ENCODE peak calls at places on chromosome 15, in five cellular contexts. One of them, this sample, is unnamed.

GRCh38 chr15:83061680-83062079 is 5.4 kb downstream of the BTBD1 start:
- DNase-seq in body of pancreas: no peak
- DNase-seq in psoas muscle: no peak
- DNase-seq in cardiac muscle cell: no peak
- DNase-seq in HCT116: no peak
- DNase-seq in this sample: no peak

GRCh38 chr15:33083232-33084006 is 111.1 kb downstream of the FMN1 start:
- DNase-seq in HCT116: peak; percentile 39
- DNase-seq in cardiac muscle cell: no peak
- DNase-seq in psoas muscle: no peak
- DNase-seq in body of pancreas: no peak
- DNase-seq in this sample: no peak

GRCh38 chr15:96207377-96208006 is 123.0 kb upstream of the NR2F2 start:
- DNase-seq in psoas muscle: no peak
- DNase-seq in body of pancreas: no peak
- DNase-seq in HCT116: no peak
- DNase-seq in cardiac muscle cell: no peak
- DNase-seq in this sample: no peak

GRCh38 chr15:67051088-67051659 is 14.2 kb upstream of the SMAD3 start:
- DNase-seq in HCT116: no peak
- DNase-seq in psoas muscle: no peak
- DNase-seq in body of pancreas: peak; percentile 39
- DNase-seq in cardiac muscle cell: no peak
- DNase-seq in this sample: no peak

GRCh38 chr15:69898243-69898642 is 199.5 kb downstream of the TLE3 start:
- DNase-seq in HCT116: no peak
- DNase-seq in body of pancreas: no peak
- DNase-seq in psoas muscle: no peak
- DNase-seq in cardiac muscle cell: no peak
- DNase-seq in this sample: no peak

GRCh38 chr15:83764201-83764839 is 110.4 kb downstream of the ADAMTSL3 start:
- DNase-seq in body of pancreas: no peak
- DNase-seq in HCT116: no peak
- DNase-seq in cardiac muscle cell: no peak
- DNase-seq in psoas muscle: no peak
- DNase-seq in this sample: no peak

GRCh38 chr15:90561344-90562244 is 31.9 kb downstream of the CRTC3 start:
- DNase-seq in psoas muscle: no peak
- DNase-seq in body of pancreas: no peak
- DNase-seq in HCT116: no peak
- DNase-seq in cardiac muscle cell: peak; percentile 67
- DNase-seq in this sample: no peak

GRCh38 chr15:45714501-45715488 is 80.0 kb downstream of the SQOR start:
- DNase-seq in psoas muscle: peak; percentile 52
- DNase-seq in HCT116: peak; percentile 35
- DNase-seq in cardiac muscle cell: peak; percentile 87
- DNase-seq in body of pancreas: peak; percentile 59
- DNase-seq in this sample: peak; percentile 44

GRCh38 chr15:63985221-63986184 is 60.8 kb downstream of the DAPK2 start:
- DNase-seq in cardiac muscle cell: no peak
- DNase-seq in body of pancreas: peak; percentile 83
- DNase-seq in HCT116: no peak
- DNase-seq in psoas muscle: peak; percentile 67
- DNase-seq in this sample: peak; percentile 43

GRCh38 chr15:80199366-80199765 is 46.6 kb downstream of the FAH start:
- DNase-seq in HCT116: no peak
- DNase-seq in body of pancreas: no peak
- DNase-seq in cardiac muscle cell: no peak
- DNase-seq in psoas muscle: no peak
- DNase-seq in this sample: no peak

GRCh38 chr15:79373068-79373467 is 59.1 kb upstream of the MINAR1 start:
- DNase-seq in body of pancreas: no peak
- DNase-seq in psoas muscle: no peak
- DNase-seq in HCT116: no peak
- DNase-seq in cardiac muscle cell: no peak
- DNase-seq in this sample: no peak

GRCh38 chr15:25092661-25093060 is 137.9 kb downstream of the SNRPN start:
- DNase-seq in HCT116: no peak
- DNase-seq in psoas muscle: no peak
- DNase-seq in body of pancreas: no peak
- DNase-seq in cardiac muscle cell: no peak
- DNase-seq in this sample: no peak

GRCh38 chr15:63441266-63441665 is 59.6 kb upstream of the CA12 start:
- DNase-seq in body of pancreas: no peak
- DNase-seq in psoas muscle: no peak
- DNase-seq in cardiac muscle cell: no peak
- DNase-seq in HCT116: no peak
- DNase-seq in this sample: no peak

GRCh38 chr15:66673410-66674322 is 28.4 kb upstream of the SMAD6 start:
- DNase-seq in cardiac muscle cell: peak; percentile 77
- DNase-seq in HCT116: peak; percentile 60
- DNase-seq in body of pancreas: peak; percentile 27
- DNase-seq in psoas muscle: peak; percentile 34
- DNase-seq in this sample: peak; percentile 34

GRCh38 chr15:95988574-95988887 is 342.0 kb upstream of the NR2F2 start:
- DNase-seq in HCT116: no peak
- DNase-seq in psoas muscle: no peak
- DNase-seq in cardiac muscle cell: peak; percentile 55
- DNase-seq in body of pancreas: no peak
- DNase-seq in this sample: peak; percentile 12

GRCh38 chr15:65723786-65724354 is 68.2 kb downstream of the DENND4A start:
- DNase-seq in HCT116: no peak
- DNase-seq in cardiac muscle cell: no peak
- DNase-seq in psoas muscle: no peak
- DNase-seq in body of pancreas: no peak
- DNase-seq in this sample: no peak

GRCh38 chr15:27743078-27743477 is 356.0 kb downstream of the OCA2 start:
- DNase-seq in HCT116: no peak
- DNase-seq in body of pancreas: no peak
- DNase-seq in psoas muscle: no peak
- DNase-seq in cardiac muscle cell: no peak
- DNase-seq in this sample: no peak

GRCh38 chr15:32908921-32909320 is 191.1 kb downstream of the GREM1 start:
- DNase-seq in psoas muscle: no peak
- DNase-seq in HCT116: no peak
- DNase-seq in body of pancreas: no peak
- DNase-seq in cardiac muscle cell: peak; percentile 84
- DNase-seq in this sample: no peak

GRCh38 chr15:62346168-62346567 is 181.1 kb upstream of the C2CD4B start:
- DNase-seq in body of pancreas: no peak
- DNase-seq in cardiac muscle cell: no peak
- DNase-seq in HCT116: no peak
- DNase-seq in psoas muscle: no peak
- DNase-seq in this sample: no peak

GRCh38 chr15:80489030-80489594 is 84.9 kb downstream of the ARNT2 start:
- DNase-seq in psoas muscle: no peak
- DNase-seq in cardiac muscle cell: peak; percentile 78
- DNase-seq in HCT116: no peak
- DNase-seq in body of pancreas: no peak
- DNase-seq in this sample: peak; percentile 38

GRCh38 chr15:95086543-95087252 is 855.3 kb downstream of the MCTP2 start:
- DNase-seq in HCT116: peak; percentile 8
- DNase-seq in cardiac muscle cell: peak; percentile 70
- DNase-seq in body of pancreas: no peak
- DNase-seq in psoas muscle: no peak
- DNase-seq in this sample: no peak

GRCh38 chr15:43748376-43748775 is 2.1 kb downstream of the PDIA3 start:
- DNase-seq in body of pancreas: no peak
- DNase-seq in psoas muscle: no peak
- DNase-seq in cardiac muscle cell: peak; percentile 25
- DNase-seq in HCT116: no peak
- DNase-seq in this sample: no peak

GRCh38 chr15:22780267-22780666 is 6.2 kb upstream of the NIPA1 start:
- DNase-seq in body of pancreas: no peak
- DNase-seq in cardiac muscle cell: peak; percentile 8
- DNase-seq in HCT116: no peak
- DNase-seq in psoas muscle: no peak
- DNase-seq in this sample: no peak

GRCh38 chr15:80182611-80183210 is 29.9 kb downstream of the FAH start:
- DNase-seq in psoas muscle: no peak
- DNase-seq in cardiac muscle cell: peak; percentile 85
- DNase-seq in body of pancreas: no peak
- DNase-seq in HCT116: no peak
- DNase-seq in this sample: peak; percentile 80

GRCh38 chr15:51658664-51659063 is 22.6 kb upstream of the SCG3 start:
- DNase-seq in body of pancreas: no peak
- DNase-seq in HCT116: no peak
- DNase-seq in cardiac muscle cell: no peak
- DNase-seq in psoas muscle: no peak
- DNase-seq in this sample: no peak

GRCh38 chr15:25738171-25738792 is 124.8 kb downstream of the ATP10A start:
- DNase-seq in HCT116: no peak
- DNase-seq in psoas muscle: no peak
- DNase-seq in cardiac muscle cell: peak; percentile 24
- DNase-seq in body of pancreas: no peak
- DNase-seq in this sample: peak; percentile 51

GRCh38 chr15:44215594-44215993 is 20.5 kb upstream of the FRMD5 start:
- DNase-seq in psoas muscle: no peak
- DNase-seq in body of pancreas: no peak
- DNase-seq in cardiac muscle cell: peak; percentile 84
- DNase-seq in HCT116: peak; percentile 85
- DNase-seq in this sample: peak; percentile 39

GRCh38 chr15:35445891-35446290 is 100.1 kb downstream of the DPH6 start:
- DNase-seq in psoas muscle: no peak
- DNase-seq in body of pancreas: no peak
- DNase-seq in HCT116: no peak
- DNase-seq in cardiac muscle cell: no peak
- DNase-seq in this sample: no peak

GRCh38 chr15:64478863-64479262 is 18.5 kb downstream of the ZNF609 start:
- DNase-seq in psoas muscle: no peak
- DNase-seq in cardiac muscle cell: peak; percentile 52
- DNase-seq in body of pancreas: no peak
- DNase-seq in HCT116: no peak
- DNase-seq in this sample: no peak

DNA sequence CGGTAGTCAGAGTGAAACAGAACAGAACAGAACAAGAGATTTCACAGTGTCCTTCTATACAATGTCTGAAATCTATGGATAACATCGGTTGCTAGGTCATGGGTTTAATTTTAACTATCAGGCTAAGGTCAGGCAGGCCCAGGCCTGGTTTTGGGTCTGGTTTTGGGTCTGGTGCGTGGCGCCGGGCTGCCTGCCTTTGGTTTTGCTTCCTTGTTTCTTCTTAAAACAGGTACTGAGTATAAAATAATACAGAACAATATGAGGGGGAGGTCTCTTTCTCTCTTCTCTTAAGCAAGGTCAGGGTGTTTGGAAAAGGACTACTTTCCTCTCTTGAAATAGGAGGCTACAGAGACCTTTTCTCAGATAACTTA is 1.4 kb downstream of the AEN start:
- DNase-seq in cardiac muscle cell: no peak
- DNase-seq in psoas muscle: no peak
- DNase-seq in body of pancreas: no peak
- DNase-seq in HCT116: no peak
- DNase-seq in this sample: no peak
- H3K4me1 ChIP-seq in cardiac muscle cell: peaks cover 5% of the 10 kb centered on the region
- H3K4me1 ChIP-seq in psoas muscle: peaks cover 30% of the 10 kb centered on the region
- H3K4me1 ChIP-seq in body of pancreas: peaks cover 53% of the 10 kb centered on the region
- H3K4me1 ChIP-seq in HCT116: peaks cover 15% of the 10 kb centered on the region
- H3K4me1 ChIP-seq in this sample: peaks cover 12% of the 10 kb centered on the region

DNA sequence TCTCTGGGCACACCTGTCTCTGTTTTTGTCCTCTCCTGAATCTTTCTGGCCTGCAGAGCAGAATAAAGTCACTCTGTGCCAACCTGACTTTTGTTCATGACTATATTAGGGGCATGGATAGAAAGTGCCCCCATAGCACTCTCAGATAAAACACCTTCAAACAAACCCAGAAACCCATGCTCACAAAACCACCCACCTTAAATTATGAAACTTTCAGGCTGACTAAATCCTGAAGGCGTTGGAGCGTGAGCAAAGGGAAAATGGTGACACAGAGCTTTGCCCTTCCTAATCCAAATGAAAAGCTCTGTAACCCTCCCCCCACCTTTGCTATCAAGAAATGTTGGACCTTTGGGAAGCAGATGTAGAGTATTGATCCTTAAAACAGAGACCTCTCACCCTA is 138.9 kb downstream of the IGF1R start:
- DNase-seq in cardiac muscle cell: no peak
- DNase-seq in psoas muscle: no peak
- DNase-seq in body of pancreas: no peak
- DNase-seq in HCT116: no peak
- DNase-seq in this sample: no peak
- H3K4me1 ChIP-seq in cardiac muscle cell: peaks cover 32% of the 10 kb centered on the region
- H3K4me1 ChIP-seq in psoas muscle: peaks cover 24% of the 10 kb centered on the region
- H3K4me1 ChIP-seq in body of pancreas: peaks cover 66% of the 10 kb centered on the region
- H3K4me1 ChIP-seq in HCT116: no peaks in the 10 kb centered on the region
- H3K4me1 ChIP-seq in this sample: peaks cover 32% of the 10 kb centered on the region

GRCh38 chr15:84836859-84837258 is 19.7 kb downstream of the ALPK3 start:
- DNase-seq in HCT116: no peak
- DNase-seq in psoas muscle: no peak
- DNase-seq in cardiac muscle cell: no peak
- DNase-seq in body of pancreas: no peak
- DNase-seq in this sample: no peak

GRCh38 chr15:84839714-84840113 is 22.6 kb downstream of the ALPK3 start:
- DNase-seq in HCT116: no peak
- DNase-seq in psoas muscle: no peak
- DNase-seq in body of pancreas: no peak
- DNase-seq in cardiac muscle cell: no peak
- DNase-seq in this sample: peak; percentile 49

GRCh38 chr15:84842781-84843180 is 25.6 kb downstream of the ALPK3 start:
- DNase-seq in cardiac muscle cell: no peak
- DNase-seq in HCT116: no peak
- DNase-seq in body of pancreas: no peak
- DNase-seq in psoas muscle: no peak
- DNase-seq in this sample: no peak

GRCh38 chr15:84840255-84840654 is 23.1 kb downstream of the ALPK3 start:
- DNase-seq in cardiac muscle cell: no peak
- DNase-seq in psoas muscle: no peak
- DNase-seq in HCT116: no peak
- DNase-seq in body of pancreas: peak; percentile 61
- DNase-seq in this sample: peak; percentile 55

DNA sequence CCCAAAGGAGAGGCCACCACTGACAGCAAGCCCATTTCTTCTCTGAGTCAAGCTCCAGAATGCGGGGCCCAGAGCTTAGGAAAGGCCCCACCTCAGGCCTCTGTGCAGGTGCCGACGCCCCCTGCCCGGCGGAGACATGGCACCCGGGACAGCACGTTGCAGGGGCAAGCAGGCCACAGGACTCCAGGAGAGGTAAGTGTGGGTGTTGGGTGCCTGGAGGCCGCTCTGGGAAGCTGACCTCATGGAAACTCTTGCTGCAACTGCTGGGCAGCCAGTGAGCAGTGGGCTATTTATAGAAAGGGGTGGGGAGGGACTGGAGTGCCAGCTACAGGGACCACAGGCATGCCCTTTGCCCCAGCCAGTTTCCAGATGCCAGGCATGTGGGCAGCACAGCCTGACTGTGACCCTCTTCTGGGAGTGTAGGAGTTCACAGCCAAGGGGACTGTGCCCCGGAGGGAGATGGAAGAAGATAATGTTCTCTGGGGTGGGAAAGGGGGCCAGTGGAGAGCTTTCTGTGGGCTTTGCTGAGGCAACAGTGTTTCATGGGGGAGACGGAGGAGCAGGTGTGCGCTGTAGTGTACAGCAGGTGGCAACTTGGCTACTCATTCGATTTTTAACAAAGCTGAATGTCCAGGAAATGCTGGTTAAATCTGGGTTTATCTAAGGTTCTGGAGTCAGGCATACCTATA is 23.7 kb downstream of the ALPK3 start:
- DNase-seq in body of pancreas: peak; percentile 88
- DNase-seq in cardiac muscle cell: peak; percentile 82
- DNase-seq in HCT116: peak; percentile 29
- DNase-seq in psoas muscle: peak; percentile 80
- DNase-seq in this sample: peak; percentile 95
- H3K4me1 ChIP-seq in body of pancreas: peaks cover 68% of the 10 kb centered on the region
- H3K4me1 ChIP-seq in cardiac muscle cell: peaks cover 57% of the 10 kb centered on the region
- H3K4me1 ChIP-seq in HCT116: peaks cover 13% of the 10 kb centered on the region
- H3K4me1 ChIP-seq in psoas muscle: peaks cover 79% of the 10 kb centered on the region
- H3K4me1 ChIP-seq in this sample: peaks cover 16% of the 10 kb centered on the region

GRCh38 chr15:92908369-92909057 is 8.4 kb downstream of the CHD2 start:
- DNase-seq in body of pancreas: no peak
- DNase-seq in cardiac muscle cell: no peak
- DNase-seq in HCT116: no peak
- DNase-seq in psoas muscle: no peak
- DNase-seq in this sample: no peak
- H3K4me1 ChIP-seq in body of pancreas: peaks cover 85% of the 10 kb centered on the region
- H3K4me1 ChIP-seq in cardiac muscle cell: peaks cover 49% of the 10 kb centered on the region
- H3K4me1 ChIP-seq in HCT116: peaks cover 49% of the 10 kb centered on the region
- H3K4me1 ChIP-seq in psoas muscle: peaks cover 65% of the 10 kb centered on the region
- H3K4me1 ChIP-seq in this sample: peaks cover 33% of the 10 kb centered on the region

This sample was measured in adrenal gland.